ENCODE peak calls at places on chromosomes 11 and 22, in seven cellular contexts. Y is fibroblast of lung, U is IMR-90, T is neuronal stem cell, C is H9, A is SK-N-SH, X is GM23248. J is an unnamed sample.

GRCh38 chr22:30943368-30943767 is 25.2 kb downstream of the MORC2 start:
- DNase-seq in U (no peak), C (no peak), T (no peak), A (no peak), Y (no peak), X (no peak), J (no peak)

GRCh38 chr11:118911880-118912741 is 13.6 kb downstream of the BCL9L start:
- DNase-seq in X (peak), C (peak), T (no peak), U (peak), A (no peak), Y (peak), J (no peak)

GRCh38 chr11:43918662-43919061 is 23.8 kb upstream of the C11orf96 start:
- DNase-seq in X (no peak), Y (no peak), C (no peak), T (no peak), A (no peak), U (no peak), J (no peak)

GRCh38 chr22:38655532-38656255 is 498 bp downstream of the FAM227A start:
- DNase-seq in A (peak), U (peak), X (peak), C (no peak), T (no peak), Y (peak), J (peak)

GRCh38 chr11:32438883-32439487 is 3.6 kb upstream of the WT1 start:
- DNase-seq in C (no peak), U (no peak), Y (no peak), X (no peak), A (peak), T (no peak), J (no peak)

GRCh38 chr11:123481647-123482046 is 51.6 kb downstream of the GRAMD1B start:
- DNase-seq in Y (no peak), U (no peak), X (no peak), A (no peak), T (no peak), C (no peak), J (no peak)

GRCh38 chr11:117582491-117582890 is 214.5 kb downstream of the DSCAML1 start:
- DNase-seq in A (no peak), Y (no peak), U (no peak), X (no peak), C (no peak), T (no peak), J (no peak)

GRCh38 chr11:44943118-44943517 is 7.6 kb downstream of the TP53I11 start:
- DNase-seq in Y (no peak), C (no peak), U (no peak), A (no peak), T (no peak), X (no peak), J (no peak)

GRCh38 chr22:36334081-36334831 is 53.5 kb downstream of the MYH9 start:
- DNase-seq in X (no peak), T (no peak), C (peak), A (no peak), Y (peak), U (no peak), J (no peak)

GRCh38 chr11:132347156-132348090 is 977.0 kb downstream of the NTM start:
- DNase-seq in T (no peak), U (no peak), C (peak), X (no peak), A (no peak), Y (no peak), J (peak)
- H3K9ac ChIP-seq in T (no peak), U (no peak), C (no peak), X (no peak), A (no peak), Y (no peak), J (no peak)

GRCh38 chr11:100719362-100719761 is 32.3 kb downstream of the ARHGAP42 start:
- DNase-seq in T (no peak), X (peak), A (no peak), Y (peak), C (peak), U (peak), J (peak)

GRCh38 chr11:100716848-100717247 is 29.8 kb downstream of the ARHGAP42 start:
- DNase-seq in U (no peak), C (no peak), X (no peak), Y (no peak), A (no peak), T (no peak), J (no peak)

GRCh38 chr11:100715163-100715792 is 28.2 kb downstream of the ARHGAP42 start:
- DNase-seq in C (no peak), X (no peak), Y (no peak), T (no peak), U (no peak), A (no peak), J (no peak)

DNA sequence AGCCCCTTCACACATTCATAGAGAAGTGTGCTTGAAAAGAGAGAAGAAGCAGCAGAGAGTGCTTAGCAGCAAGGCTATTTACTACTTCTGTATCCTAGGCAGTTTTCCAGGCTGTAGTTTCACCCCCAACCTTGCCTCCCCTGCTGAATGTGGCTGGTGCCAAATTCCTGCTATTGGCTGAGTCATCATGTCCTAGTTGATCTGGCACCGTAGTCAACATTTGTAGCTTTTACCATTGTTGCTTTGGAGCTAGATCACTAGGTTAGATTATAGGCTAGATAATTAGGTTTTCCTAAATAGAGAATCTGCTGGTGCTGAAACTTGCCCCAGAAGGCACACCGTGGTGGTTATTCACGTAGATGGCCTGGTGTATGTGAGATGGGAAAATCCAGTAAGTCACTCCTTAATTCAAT is 32.7 kb downstream of the ARHGAP42 start:
- DNase-seq in X (peak), U (peak), T (no peak), Y (peak), C (peak), A (no peak), J (peak)
- H3K9ac ChIP-seq in X (no peak), U (no peak), T (no peak), Y (no peak), C (peak), A (no peak), J (no peak)

DNA sequence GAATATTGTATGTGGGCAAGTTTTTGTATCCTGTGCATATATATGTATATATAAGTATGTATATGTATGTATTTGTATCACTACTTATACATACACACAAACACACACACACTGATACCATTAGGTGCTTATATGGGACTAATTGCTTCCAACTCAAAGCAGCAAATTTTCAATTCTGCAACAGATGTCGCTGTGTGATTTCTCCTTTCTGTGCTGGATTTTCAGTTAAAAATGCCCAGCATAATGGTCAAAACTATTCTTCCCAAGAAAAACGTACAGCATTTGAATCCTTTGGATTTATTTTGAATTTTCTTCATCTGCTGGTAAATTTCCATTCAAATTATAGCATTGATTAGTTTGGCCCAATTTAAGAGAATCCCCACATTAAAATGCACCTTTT is 4.3 kb downstream of the CADM1 start:
- DNase-seq in U (no peak), Y (no peak), A (no peak), C (no peak), X (no peak), T (no peak), J (no peak)
- H3K9ac ChIP-seq in U (no peak), Y (no peak), A (no peak), C (no peak), X (no peak), T (no peak), J (no peak)

GRCh38 chr11:134043821-134044420 is 25.0 kb upstream of the JAM3 start:
- DNase-seq in T (no peak), A (no peak), C (no peak), X (no peak), U (no peak), Y (no peak), J (no peak)

GRCh38 chr11:134045799-134046635 is 22.9 kb upstream of the JAM3 start:
- DNase-seq in A (peak), U (no peak), C (peak), X (no peak), Y (peak), T (no peak), J (no peak)

GRCh38 chr11:134046681-134047449 is 22.0 kb upstream of the JAM3 start:
- DNase-seq in C (no peak), A (no peak), U (no peak), Y (no peak), T (no peak), X (no peak), J (no peak)

GRCh38 chr11:134041791-134042696 is 26.8 kb upstream of the JAM3 start:
- DNase-seq in U (no peak), X (peak), A (no peak), T (no peak), Y (no peak), C (no peak), J (no peak)

DNA sequence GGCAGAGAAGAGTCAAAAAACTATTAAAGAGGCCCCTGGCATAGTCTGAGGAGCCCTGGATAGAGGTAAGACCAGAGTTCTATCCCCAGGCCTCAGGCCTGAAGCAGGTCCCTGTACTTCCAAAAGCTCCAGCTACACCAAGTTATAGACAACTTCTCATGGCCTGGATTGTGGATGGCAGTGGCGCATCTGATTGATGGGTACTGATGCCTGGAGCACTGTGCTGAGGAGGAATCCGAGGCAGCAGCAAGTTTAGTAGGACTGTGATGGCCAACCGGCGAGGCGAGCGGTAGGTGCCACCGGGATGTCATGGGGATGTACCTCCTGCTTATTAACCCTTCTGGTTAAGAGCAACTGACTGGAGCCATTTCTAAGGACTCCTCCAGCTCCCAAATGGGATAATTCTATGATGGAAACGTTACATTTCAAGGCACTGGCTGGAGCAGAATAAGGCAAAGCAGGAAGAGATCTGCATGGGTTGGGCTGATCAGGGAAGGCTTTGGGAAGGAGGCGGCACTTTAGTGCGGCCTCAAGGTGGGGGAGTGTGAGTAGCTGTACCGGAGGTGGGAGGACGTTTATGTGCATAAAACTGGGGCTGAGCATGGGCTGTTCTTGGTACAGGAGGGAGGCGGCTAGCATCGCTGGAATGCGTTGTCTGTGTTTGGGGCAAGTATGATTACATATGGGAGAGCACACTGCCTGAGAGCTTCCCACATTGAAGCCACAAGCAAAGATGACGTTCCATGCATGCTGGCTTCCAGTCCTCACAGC is 24.2 kb upstream of the JAM3 start:
- DNase-seq in Y (no peak), C (no peak), T (no peak), U (no peak), X (no peak), A (no peak), J (no peak)
- H3K9ac ChIP-seq in Y (no peak), C (no peak), T (no peak), U (no peak), X (no peak), A (no peak), J (no peak)

DNA sequence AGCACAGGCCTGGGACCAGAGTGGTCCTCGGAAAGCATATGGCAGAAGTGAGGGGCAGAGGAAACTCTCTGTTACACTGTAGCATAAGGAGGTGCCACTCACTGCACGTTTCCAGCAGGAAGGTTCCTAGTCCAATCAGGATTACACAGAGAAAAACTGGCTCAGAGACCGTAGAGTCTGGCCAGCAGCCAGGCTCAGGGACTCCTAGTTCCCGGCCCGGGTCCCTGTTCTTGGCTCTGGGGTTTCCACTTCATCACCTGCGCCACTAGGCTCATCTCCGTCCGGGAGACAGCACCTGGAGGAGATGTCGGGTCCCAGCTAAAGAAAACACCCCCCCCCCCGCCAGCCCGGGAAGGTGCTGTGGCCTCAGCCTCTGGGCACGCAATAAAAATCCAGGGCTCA is 1.1 kb downstream of the TTLL12 start:
- DNase-seq in T (no peak), C (no peak), Y (peak), X (peak), A (peak), U (peak), J (no peak)
- H3K9ac ChIP-seq in T (peak), C (peak), Y (peak), X (peak), A (peak), U (peak), J (peak)

DNA sequence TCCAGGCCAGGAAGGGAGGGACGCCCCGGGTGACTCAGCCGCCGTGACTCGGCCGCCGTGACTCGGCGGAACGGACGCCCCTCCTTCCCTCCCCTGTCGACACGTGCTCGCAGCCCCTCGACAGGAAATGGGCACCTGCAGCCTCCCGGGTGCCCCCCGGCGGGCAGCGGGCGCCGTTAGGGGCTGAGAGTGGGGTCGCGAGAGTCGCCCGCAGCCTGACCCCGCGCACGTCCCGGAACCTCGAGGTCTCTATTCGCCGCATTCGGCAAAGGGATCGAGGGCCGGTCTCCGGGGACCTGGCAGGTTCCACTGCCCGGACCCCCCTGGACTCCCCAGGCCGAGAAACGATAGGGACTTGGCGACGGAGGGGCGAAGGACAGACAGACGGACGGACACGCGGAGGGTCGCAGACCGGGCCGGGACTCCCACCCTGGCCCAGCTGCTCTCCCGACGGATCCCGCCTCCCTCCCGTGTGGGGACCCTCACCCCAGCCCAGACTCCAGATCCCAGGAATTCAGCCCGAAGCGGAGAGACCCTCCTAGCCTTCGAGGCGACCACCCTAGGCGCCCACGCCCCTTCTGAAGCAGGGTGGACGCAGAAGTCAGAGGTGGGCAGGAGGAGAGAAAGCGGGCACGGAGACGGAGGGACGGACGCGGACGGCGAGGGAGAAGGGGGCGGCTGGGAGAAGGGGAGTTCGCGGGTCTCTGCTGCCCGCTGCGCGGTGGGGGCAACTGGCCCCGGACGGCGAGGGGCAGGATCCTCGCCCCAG is 648 bp downstream of the FOSL1 start:
- DNase-seq in C (peak), T (no peak), U (peak), Y (peak), A (peak), X (peak), J (no peak)
- H3K9ac ChIP-seq in C (no peak), T (peak), U (peak), Y (peak), A (peak), X (peak), J (peak)

DNA sequence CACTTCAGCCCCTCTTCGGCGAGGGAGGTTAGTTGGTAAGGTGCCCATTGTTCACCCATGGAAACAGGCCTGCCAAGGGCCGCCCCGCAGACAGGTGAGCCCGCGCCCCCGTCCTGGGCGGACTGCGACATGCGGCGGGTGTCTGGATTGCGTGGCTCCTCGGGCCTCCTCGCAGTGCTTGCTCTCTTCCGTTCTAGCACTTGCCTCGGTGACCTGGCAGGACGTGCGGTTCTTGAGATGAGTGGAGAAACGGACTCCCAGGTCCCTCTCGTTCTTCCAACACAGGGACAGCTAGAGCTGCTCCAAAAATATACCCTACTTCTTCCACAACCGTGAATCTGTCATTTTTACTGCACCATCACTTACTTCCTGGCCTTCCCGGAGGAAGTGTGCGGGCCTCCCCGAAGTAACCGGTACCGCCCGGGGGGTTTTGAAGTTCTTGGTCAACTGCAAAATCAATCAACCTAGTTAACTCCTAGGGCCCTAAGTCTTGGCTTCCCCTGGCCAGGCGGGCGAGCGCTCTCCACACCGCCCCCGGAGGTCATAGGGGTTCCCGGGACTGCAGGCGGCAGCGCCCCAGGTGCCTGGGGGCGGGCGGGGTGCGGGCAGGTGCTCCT is 745 bp upstream of the ZBTB44 start:
- DNase-seq in U (no peak), Y (no peak), C (peak), X (no peak), T (no peak), A (peak), J (no peak)
- H3K9ac ChIP-seq in U (no peak), Y (no peak), C (peak), X (peak), T (peak), A (no peak), J (no peak)

DNA sequence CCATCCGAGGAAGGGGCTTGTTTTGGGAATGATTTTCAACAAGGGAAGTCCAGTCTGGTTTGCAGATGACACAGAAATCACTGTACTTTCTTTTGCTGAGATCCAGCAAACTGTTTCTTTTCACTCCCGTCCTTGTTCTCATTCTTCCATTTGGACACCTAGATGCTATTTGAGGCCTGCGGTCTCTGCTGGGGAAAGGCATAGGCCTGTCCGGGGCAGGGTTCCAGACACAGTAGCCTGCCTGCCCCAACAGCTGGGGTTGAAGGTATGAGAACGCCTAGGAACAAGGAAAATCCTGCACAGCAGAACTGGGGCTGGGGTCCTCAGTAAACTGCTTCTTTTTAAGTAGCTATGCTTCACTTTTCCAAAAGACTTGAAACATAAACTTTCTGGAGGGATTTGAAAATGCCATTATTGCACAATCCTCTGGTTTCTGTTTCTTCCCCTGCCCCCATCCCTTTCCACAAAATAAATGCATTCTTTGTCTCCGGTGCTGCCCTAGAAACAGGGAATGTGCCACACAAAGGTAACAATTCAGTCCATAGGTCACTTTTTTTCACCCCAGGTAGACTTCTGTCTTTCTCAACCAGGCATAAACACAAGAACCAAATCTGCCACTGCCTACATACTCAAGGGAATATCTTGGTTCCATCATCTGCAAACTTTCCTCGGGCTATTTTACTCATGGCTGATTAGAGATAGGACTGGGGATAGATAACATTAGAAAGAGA is 174.8 kb upstream of the MTMR2 start:
- DNase-seq in T (no peak), C (no peak), X (peak), Y (peak), U (peak), A (no peak), J (no peak)
- H3K9ac ChIP-seq in T (no peak), C (no peak), X (peak), Y (no peak), U (peak), A (peak), J (no peak)

GRCh38 chr11:12173111-12173510 is 62.7 kb downstream of the MICAL2 start:
- DNase-seq in C (no peak), X (no peak), Y (no peak), U (no peak), T (no peak), A (no peak), J (no peak)
- H3K9ac ChIP-seq in C (no peak), X (no peak), Y (no peak), U (no peak), T (no peak), A (peak), J (no peak)

DNA sequence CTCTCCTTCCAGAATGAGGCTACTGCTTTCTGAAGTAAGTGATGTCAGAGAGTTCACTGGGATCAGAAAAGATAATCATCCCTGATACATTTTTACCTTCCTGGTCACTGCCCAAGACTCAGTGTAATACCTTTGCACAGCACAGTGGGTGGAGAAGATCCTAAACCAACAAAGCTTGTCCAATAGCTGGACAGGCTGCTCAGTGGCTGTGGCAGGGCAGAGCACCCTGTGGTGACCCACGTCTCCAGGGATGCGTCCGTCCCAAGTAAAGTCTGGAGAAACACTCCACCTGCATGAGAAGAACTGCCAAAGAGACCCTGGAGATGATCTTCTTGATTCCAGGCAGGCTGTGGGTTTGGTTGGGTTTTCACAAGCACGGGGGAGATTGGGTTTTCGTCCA is 31.0 kb upstream of the TLCD5 start:
- DNase-seq in X (no peak), A (no peak), C (no peak), T (no peak), Y (no peak), U (no peak), J (no peak)
- H3K9ac ChIP-seq in X (no peak), A (no peak), C (no peak), T (no peak), Y (no peak), U (no peak), J (no peak)

J was measured in NT2/D1.